ENCODE peak calls at places on chromosomes 1 and 21, in eight cellular contexts. H is SK-N-SH, Q is sigmoid colon, G is transverse colon, V is suprapubic skin, C is upper lobe of left lung, W is K562, S is H1. M is an unnamed sample.

GRCh38 chr1:33972676-33973395 is 109.0 kb downstream of the HMGB4 start:
- DNase-seq in H (no peak), Q (peak), G (no peak), V (no peak), C (no peak), W (no peak), S (no peak), M (no peak)

GRCh38 chr1:86993269-86993985 is 79.0 kb downstream of the HS2ST1 start:
- DNase-seq in H (no peak), Q (no peak), G (no peak), V (no peak), C (no peak), W (peak), S (no peak), M (no peak)

GRCh38 chr1:216793303-216793702 is 70.1 kb upstream of the ESRRG start:
- DNase-seq in H (no peak), Q (no peak), G (no peak), V (no peak), C (no peak), W (no peak), S (no peak), M (no peak)

GRCh38 chr1:6811587-6811986 is 26.3 kb downstream of the CAMTA1 start:
- DNase-seq in H (no peak), Q (no peak), G (no peak), V (no peak), C (no peak), W (no peak), S (no peak), M (no peak)

GRCh38 chr1:155322953-155323728 is 2.4 kb downstream of the RUSC1 start:
- DNase-seq in H (peak), Q (peak), G (peak), V (peak), C (peak), W (peak), S (peak), M (peak)

GRCh38 chr21:36079010-36079649 is 9.3 kb downstream of the CBR1 start:
- DNase-seq in H (no peak), Q (no peak), G (peak), V (no peak), C (peak), W (peak), S (no peak), M (peak)

GRCh38 chr1:67201891-67202290 is 35.6 kb downstream of the IL23R start:
- DNase-seq in H (no peak), Q (no peak), G (no peak), V (no peak), C (no peak), W (no peak), S (no peak), M (no peak)

GRCh38 chr1:161198877-161199431 is at the start of gene ADAMTS4:
- DNase-seq in H (peak), Q (peak), G (peak), V (no peak), C (no peak), W (no peak), S (no peak), M (peak)

GRCh38 chr21:44873356-44874239 is at the start of gene PTTG1IP:
- DNase-seq in H (peak), Q (peak), G (peak), V (peak), C (peak), W (peak), S (peak), M (peak)

GRCh38 chr1:21258331-21259134 is 31.7 kb downstream of the ECE1 start:
- DNase-seq in H (no peak), Q (no peak), G (no peak), V (no peak), C (no peak), W (no peak), S (no peak), M (no peak)

GRCh38 chr21:26717146-26717739 is 128.0 kb downstream of the ADAMTS1 start:
- DNase-seq in H (peak), Q (no peak), G (no peak), V (no peak), C (no peak), W (no peak), S (no peak), M (no peak)

GRCh38 chr1:47859092-47859743 is 138.0 kb downstream of the TRABD2B start:
- DNase-seq in H (no peak), Q (no peak), G (no peak), V (peak), C (no peak), W (no peak), S (no peak), M (no peak)

GRCh38 chr1:171596705-171597104 is 25.3 kb upstream of the MYOCOS start:
- DNase-seq in H (no peak), Q (no peak), G (no peak), V (no peak), C (no peak), W (no peak), S (no peak), M (no peak)
- TF ChIP-seq EP300 in H (no peak), Q (no peak), G (no peak), V (no peak), C (no peak), W (no peak), S (no peak), M (no peak)

DNA sequence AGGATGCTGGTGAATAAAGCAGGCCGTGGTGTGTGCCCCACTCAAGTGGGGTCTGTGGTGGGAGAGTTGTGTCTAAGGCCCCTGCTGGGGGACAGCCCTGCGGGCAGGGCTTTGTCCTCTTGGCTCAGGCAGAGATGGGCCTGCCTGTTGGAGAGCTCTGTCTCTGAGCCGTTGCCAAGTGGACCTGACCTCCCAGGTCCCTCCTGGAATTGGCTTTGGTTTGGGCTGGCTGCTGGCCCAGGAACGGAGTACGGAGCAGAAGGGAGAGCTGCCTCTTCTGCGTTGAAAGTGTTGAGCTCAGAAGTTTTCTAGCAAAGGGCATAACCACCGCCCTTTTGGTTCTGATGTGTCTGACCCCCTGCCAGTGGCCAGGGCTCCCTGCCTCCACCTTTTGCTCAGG is 153.9 kb downstream of the PEX14 start:
- DNase-seq in H (peak), Q (peak), G (no peak), V (no peak), C (peak), W (no peak), S (no peak), M (peak)
- TF ChIP-seq POLR2AphosphoS5 in H (no peak), Q (peak), G (no peak), V (no peak), C (no peak), W (no peak), S (no peak), M (no peak)

GRCh38 chr1:227944066-227944930 is 3.4 kb downstream of the WNT9A start:
- DNase-seq in H (no peak), Q (peak), G (peak), V (peak), C (peak), W (no peak), S (no peak), M (peak)
- TF ChIP-seq EP300 in H (no peak), Q (peak), G (peak), V (peak), C (no peak), W (no peak), S (no peak), M (peak)

DNA sequence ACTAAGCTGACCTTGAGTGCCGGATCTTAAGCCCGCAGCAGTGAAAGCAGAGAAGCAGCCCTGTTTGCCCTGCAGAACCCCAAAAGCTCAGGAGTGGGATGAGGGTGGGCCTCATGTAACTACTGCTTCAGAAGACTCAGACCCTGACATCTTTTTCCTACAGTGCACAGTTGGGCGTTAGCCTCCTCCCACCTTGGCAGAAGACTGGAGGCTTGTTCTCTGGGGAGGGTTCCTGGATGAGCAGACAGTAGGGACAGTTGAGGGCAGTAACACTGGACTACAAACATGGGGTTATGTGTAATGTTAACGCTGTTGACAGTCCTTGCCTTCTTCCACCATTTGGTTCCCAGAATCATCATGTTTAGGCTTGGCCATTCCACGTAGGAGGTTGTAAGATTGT is 9.6 kb downstream of the CTPS1 start:
- DNase-seq in H (no peak), Q (no peak), G (no peak), V (no peak), C (no peak), W (no peak), S (no peak), M (no peak)
- TF ChIP-seq POLR2AphosphoS5 in H (no peak), Q (no peak), G (no peak), V (no peak), C (no peak), W (no peak), S (no peak), M (no peak)

GRCh38 chr1:32622806-32623694 is 27.3 kb downstream of the ZBTB8OS start:
- DNase-seq in H (no peak), Q (no peak), G (no peak), V (no peak), C (no peak), W (no peak), S (no peak), M (no peak)
- TF ChIP-seq EP300 in H (no peak), Q (no peak), G (no peak), V (no peak), C (no peak), W (no peak), S (no peak), M (no peak)

DNA sequence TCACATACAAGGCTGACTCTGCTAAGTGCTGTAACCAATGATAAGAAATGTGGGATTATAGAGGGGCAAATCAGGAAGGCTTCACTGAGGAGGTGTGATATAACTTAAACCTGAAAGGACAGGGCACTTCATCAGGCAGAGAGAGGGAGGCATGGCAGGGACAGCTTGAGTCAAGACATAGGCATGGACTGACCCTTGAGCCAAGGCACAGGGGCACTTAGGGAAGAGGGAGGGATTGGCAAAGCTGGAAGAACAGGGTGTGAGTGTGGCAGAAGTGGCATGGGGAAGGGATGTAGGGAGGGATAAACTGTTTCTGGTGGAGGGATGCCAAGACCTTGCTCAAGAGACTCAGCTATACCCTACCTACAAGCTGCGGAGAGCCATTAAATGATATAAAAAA is 81.3 kb downstream of the PLXNA2 start:
- DNase-seq in H (no peak), Q (peak), G (peak), V (no peak), C (peak), W (no peak), S (no peak), M (no peak)
- TF ChIP-seq POLR2AphosphoS5 in H (no peak), Q (peak), G (peak), V (no peak), C (peak), W (no peak), S (no peak), M (no peak)